ENCODE peak calls at places on chromosome 15, in seven cellular contexts. G is OCI-LY7; W is naive thymus-derived CD4-positive, alpha-beta T cell; B is transverse colon; V is A549; I is heart right ventricle; Q is neuronal stem cell. L is an unnamed sample. For H3K4me1, the result is how much of the 10 kb centered on the place peaks cover.

GRCh38 chr15:38885001-38885400 is 320.4 kb upstream of the RASGRP1 start:
- DNase-seq in B (no peak), W (no peak), Q (no peak), G (no peak), V (peak), I (no peak), L (no peak)

GRCh38 chr15:52559022-52559421 is 9.8 kb downstream of the ARPP19 start:
- DNase-seq in Q (no peak), G (peak), B (no peak), I (no peak), V (no peak), W (no peak), L (no peak)

GRCh38 chr15:52262364-52262763 is 33.2 kb downstream of the MYO5C start:
- DNase-seq in I (no peak), B (no peak), Q (peak), G (no peak), W (no peak), V (no peak), L (no peak)

GRCh38 chr15:86009727-86010126 is 69.9 kb upstream of the AGBL1 start:
- DNase-seq in I (no peak), B (no peak), V (no peak), Q (no peak), G (no peak), W (no peak), L (no peak)

GRCh38 chr15:82919231-82919886 is 33.2 kb downstream of the HOMER2 start:
- DNase-seq in Q (no peak), B (peak), I (peak), W (no peak), G (no peak), V (peak), L (peak)

GRCh38 chr15:38129531-38130199 is 123.0 kb upstream of the SPRED1 start:
- DNase-seq in W (no peak), G (peak), Q (peak), B (peak), I (peak), V (no peak), L (peak)

GRCh38 chr15:72285927-72286516 is 13.7 kb upstream of the PARP6 start:
- DNase-seq in Q (no peak), V (peak), W (peak), G (peak), B (peak), I (peak), L (peak)

GRCh38 chr15:81526029-81526428 is 152.0 kb upstream of the TMC3 start:
- DNase-seq in W (no peak), I (no peak), V (no peak), G (no peak), Q (no peak), B (no peak), L (no peak)

GRCh38 chr15:85813234-85813633 is 18.5 kb upstream of the KLHL25 start:
- DNase-seq in B (no peak), G (no peak), Q (no peak), I (no peak), W (no peak), V (no peak), L (no peak)

GRCh38 chr15:28098360-28098765 is 752 bp downstream of the OCA2 start:
- DNase-seq in I (no peak), Q (no peak), W (no peak), G (no peak), B (no peak), V (no peak), L (no peak)

GRCh38 chr15:83871808-83872559 is 218.1 kb downstream of the ADAMTSL3 start:
- DNase-seq in I (no peak), Q (no peak), G (no peak), V (peak), W (no peak), B (no peak), L (no peak)

GRCh38 chr15:64883997-64884511 is 27.6 kb upstream of the ANKDD1A start:
- DNase-seq in V (peak), B (peak), Q (no peak), G (no peak), W (peak), I (peak), L (peak)

GRCh38 chr15:90648137-90649070 is 68.7 kb upstream of the BLM start:
- DNase-seq in Q (peak), I (peak), B (peak), V (peak), G (peak), W (peak), L (peak)

GRCh38 chr15:52278636-52279367 is 16.8 kb downstream of the MYO5C start:
- DNase-seq in W (no peak), V (no peak), Q (no peak), B (no peak), G (no peak), I (no peak), L (no peak)

GRCh38 chr15:81950841-81951414 is 94.9 kb downstream of the MEX3B start:
- DNase-seq in Q (no peak), B (no peak), I (no peak), W (no peak), G (no peak), V (no peak), L (no peak)

GRCh38 chr15:36527512-36528162 is 51.8 kb upstream of the CDIN1 start:
- DNase-seq in W (no peak), I (no peak), Q (no peak), V (no peak), B (no peak), G (no peak), L (no peak)

GRCh38 chr15:75045332-75046015 is 22.1 kb downstream of the PPCDC start:
- DNase-seq in I (no peak), Q (no peak), W (no peak), G (no peak), V (no peak), B (no peak), L (no peak)
- H3K4me1 ChIP-seq in I (half or more), Q (under half), W (under half), G (half or more), V (under half), B (half or more), L (under half)

GRCh38 chr15:41557673-41558399 is 1.2 kb upstream of the TYRO3 start:
- DNase-seq in V (peak), G (peak), I (peak), B (peak), W (peak), Q (peak), L (peak)
- H3K4me3 ChIP-seq in V (peak), G (peak), I (peak), B (no peak), W (no peak), Q (no peak), L (no peak)

DNA sequence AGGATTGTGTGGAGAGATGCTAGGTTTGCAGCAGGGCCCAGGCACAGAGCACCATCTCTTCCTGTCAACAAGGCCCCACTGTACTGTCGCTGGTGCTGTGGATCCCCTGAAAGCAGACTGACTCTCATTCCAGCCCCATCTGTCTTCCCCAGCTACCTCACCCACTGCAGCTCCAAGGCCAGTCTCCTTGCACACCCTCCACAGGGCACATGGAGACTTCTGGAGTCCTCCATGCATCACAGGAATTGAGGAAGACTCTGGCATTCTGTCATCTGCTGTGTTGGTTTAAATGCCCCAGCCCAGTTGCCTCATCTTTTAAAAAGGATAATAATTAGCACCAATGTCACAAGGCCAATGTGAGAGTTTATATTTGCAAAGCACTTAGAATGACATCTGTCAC is 301.2 kb downstream of the RPLP1 start:
- DNase-seq in I (no peak), G (no peak), V (no peak), B (no peak), W (no peak), Q (no peak), L (no peak)
- H3K4me1 ChIP-seq in I (under half), G (under half), V (under half), B (under half), W (half or more), Q (under half), L (under half)

GRCh38 chr15:76799760-76800159 is 105.4 kb downstream of the SCAPER start:
- DNase-seq in G (no peak), W (no peak), I (no peak), V (peak), Q (no peak), B (no peak), L (no peak)
- H3K4me3 ChIP-seq in G (no peak), W (no peak), I (no peak), V (no peak), Q (no peak), B (no peak), L (no peak)

GRCh38 chr15:66152650-66153049 is 100.9 kb downstream of the MEGF11 start:
- DNase-seq in Q (no peak), G (no peak), W (no peak), I (no peak), B (no peak), V (no peak), L (no peak)

GRCh38 chr15:66149871-66150270 is 103.7 kb downstream of the MEGF11 start:
- DNase-seq in G (no peak), W (no peak), I (no peak), B (no peak), Q (no peak), V (no peak), L (no peak)

GRCh38 chr15:66153549-66154415 is 99.8 kb downstream of the MEGF11 start:
- DNase-seq in W (no peak), Q (no peak), G (peak), V (no peak), B (no peak), I (no peak), L (no peak)

GRCh38 chr15:66154581-66154980 is 99.0 kb downstream of the MEGF11 start:
- DNase-seq in B (no peak), Q (no peak), W (no peak), I (no peak), G (peak), V (no peak), L (no peak)

DNA sequence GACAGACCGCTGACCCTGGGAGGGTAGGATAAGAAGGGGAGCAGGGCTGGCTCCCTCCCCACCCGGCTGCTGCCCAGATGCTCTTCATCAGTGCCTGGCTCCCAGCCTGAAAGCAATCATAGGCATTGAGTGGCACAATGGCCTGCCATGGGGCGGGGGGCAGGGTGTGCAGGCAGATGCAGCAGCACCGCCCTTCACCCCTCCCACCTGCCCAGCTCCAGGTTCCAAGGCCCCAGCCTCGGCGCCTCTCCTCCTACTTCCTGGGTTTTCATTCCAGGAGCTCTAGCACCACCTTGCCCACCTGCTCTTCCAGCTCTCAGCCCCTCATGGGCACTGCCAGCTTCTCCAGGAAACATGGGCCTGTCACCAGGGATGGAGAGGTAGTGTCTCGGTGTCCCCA is 101.7 kb downstream of the MEGF11 start:
- DNase-seq in W (no peak), B (peak), I (peak), G (no peak), V (peak), Q (no peak), L (no peak)
- H3K4me1 ChIP-seq in W (under half), B (under half), I (under half), G (half or more), V (under half), Q (under half), L (under half)

L was measured in lung.